ENCODE peak calls at places on chromosomes 16 and 17, in eight cellular contexts. O, G, T, A, E, B, I and M are unnamed samples.

GRCh38 chr17:20955437-20956323 is 87.1 kb downstream of the USP22 start:
- DNase-seq in O (no peak), G (no peak), T (peak; percentile 77), A (peak; percentile 64), E (no peak), B (no peak), I (peak; percentile 57), M (peak; percentile 49)

GRCh38 chr17:6350806-6351205 is 84.1 kb downstream of the AIPL1 start:
- DNase-seq in O (no peak), G (no peak), T (no peak), A (no peak), E (no peak), B (no peak), I (peak; percentile 34), M (no peak)

GRCh38 chr17:18139949-18140348 is 31.4 kb downstream of the MYO15A start:
- DNase-seq in O (no peak), G (no peak), T (no peak), A (peak; percentile 36), E (no peak), B (no peak), I (peak; percentile 80), M (no peak)

GRCh38 chr16:81366316-81366932 is 51.7 kb downstream of the GAN start:
- DNase-seq in O (no peak), G (no peak), T (peak; percentile 42), A (peak; percentile 70), E (no peak), B (no peak), I (no peak), M (no peak)

GRCh38 chr16:15434425-15435215 is at the start of gene BMERB1:
- DNase-seq in O (peak; percentile 35), G (peak; percentile 25), T (peak; percentile 60), A (peak; percentile 82), E (peak; percentile 50), B (peak; percentile 78), I (peak; percentile 89), M (peak; percentile 23)

GRCh38 chr17:10127819-10128375 is 70.5 kb downstream of the GAS7 start:
- DNase-seq in O (peak; percentile 57), G (peak; percentile 28), T (no peak), A (peak; percentile 98), E (peak; percentile 79), B (peak; percentile 82), I (peak; percentile 69), M (no peak)

GRCh38 chr16:75310541-75310940 is 59.1 kb upstream of the BCAR1 start:
- DNase-seq in O (no peak), G (no peak), T (no peak), A (no peak), E (no peak), B (no peak), I (no peak), M (no peak)

GRCh38 chr17:57534863-57535651 is 210.0 kb downstream of the CCDC182 start:
- DNase-seq in O (no peak), G (no peak), T (no peak), A (peak; percentile 35), E (no peak), B (no peak), I (no peak), M (no peak)

GRCh38 chr17:37417852-37418251 is 11.2 kb downstream of the TADA2A start:
- DNase-seq in O (no peak), G (no peak), T (no peak), A (no peak), E (no peak), B (no peak), I (no peak), M (peak; percentile 29)

GRCh38 chr17:8887834-8888703 is 20.6 kb upstream of the PIK3R6 start:
- DNase-seq in O (no peak), G (no peak), T (no peak), A (peak; percentile 60), E (no peak), B (peak; percentile 44), I (peak; percentile 99), M (no peak)

GRCh38 chr16:19844945-19845641 is 39.6 kb downstream of the GPRC5B start:
- DNase-seq in O (no peak), G (no peak), T (no peak), A (peak; percentile 84), E (no peak), B (no peak), I (no peak), M (peak; percentile 58)

GRCh38 chr16:16120382-16121184 is 102.7 kb downstream of the ABCC6 start:
- DNase-seq in O (peak; percentile 38), G (no peak), T (no peak), A (peak; percentile 47), E (peak; percentile 56), B (peak; percentile 66), I (no peak), M (no peak)

GRCh38 chr17:82838386-82839063 is 1.3 kb downstream of the ZNF750 start:
- DNase-seq in O (peak; percentile 80), G (no peak), T (peak; percentile 59), A (peak; percentile 38), E (peak; percentile 90), B (no peak), I (peak; percentile 45), M (no peak)

GRCh38 chr17:17774009-17774881 is 62.5 kb downstream of the SREBF1 start:
- DNase-seq in O (no peak), G (no peak), T (peak; percentile 97), A (peak; percentile 30), E (no peak), B (no peak), I (no peak), M (peak; percentile 90)

GRCh38 chr17:41625602-41626001 is 1.2 kb upstream of the KRT17 start:
- DNase-seq in O (no peak), G (no peak), T (peak; percentile 93), A (peak; percentile 42), E (no peak), B (peak; percentile 42), I (peak; percentile 52), M (peak; percentile 92)

GRCh38 chr17:73029941-73030340 is 62.5 kb downstream of the SLC39A11 start:
- DNase-seq in O (no peak), G (no peak), T (no peak), A (no peak), E (no peak), B (no peak), I (peak; percentile 42), M (no peak)

GRCh38 chr17:81471804-81472456 is 40.7 kb downstream of the ACTG1 start:
- DNase-seq in O (peak; percentile 62), G (no peak), T (peak; percentile 55), A (peak; percentile 28), E (no peak), B (no peak), I (peak; percentile 86), M (no peak)

GRCh38 chr17:44170499-44171201 is at the start of gene ASB16:
- DNase-seq in O (no peak), G (no peak), T (no peak), A (no peak), E (no peak), B (peak; percentile 59), I (peak; percentile 78), M (no peak)

GRCh38 chr17:49836111-49837030 is 11.5 kb downstream of the TAC4 start:
- DNase-seq in O (peak; percentile 71), G (peak; percentile 38), T (no peak), A (peak; percentile 85), E (peak; percentile 58), B (peak; percentile 43), I (no peak), M (no peak)

GRCh38 chr17:83067071-83067717 is 12.2 kb upstream of the METRNL start:
- DNase-seq in O (no peak), G (peak; percentile 0), T (no peak), A (no peak), E (peak; percentile 34), B (no peak), I (peak; percentile 36), M (no peak)

GRCh38 chr16:47493358-47494337 is 32.5 kb downstream of the PHKB start:
- DNase-seq in O (no peak), G (no peak), T (no peak), A (no peak), E (no peak), B (no peak), I (no peak), M (no peak)
- H3K27me3 ChIP-seq in O (no peaks in the 10 kb centered on the region), G (no peaks in the 10 kb centered on the region), T (no peaks in the 10 kb centered on the region), A (no peaks in the 10 kb centered on the region), E (no peaks in the 10 kb centered on the region), B (no peaks in the 10 kb centered on the region), I (no peaks in the 10 kb centered on the region), M (no peaks in the 10 kb centered on the region)

DNA sequence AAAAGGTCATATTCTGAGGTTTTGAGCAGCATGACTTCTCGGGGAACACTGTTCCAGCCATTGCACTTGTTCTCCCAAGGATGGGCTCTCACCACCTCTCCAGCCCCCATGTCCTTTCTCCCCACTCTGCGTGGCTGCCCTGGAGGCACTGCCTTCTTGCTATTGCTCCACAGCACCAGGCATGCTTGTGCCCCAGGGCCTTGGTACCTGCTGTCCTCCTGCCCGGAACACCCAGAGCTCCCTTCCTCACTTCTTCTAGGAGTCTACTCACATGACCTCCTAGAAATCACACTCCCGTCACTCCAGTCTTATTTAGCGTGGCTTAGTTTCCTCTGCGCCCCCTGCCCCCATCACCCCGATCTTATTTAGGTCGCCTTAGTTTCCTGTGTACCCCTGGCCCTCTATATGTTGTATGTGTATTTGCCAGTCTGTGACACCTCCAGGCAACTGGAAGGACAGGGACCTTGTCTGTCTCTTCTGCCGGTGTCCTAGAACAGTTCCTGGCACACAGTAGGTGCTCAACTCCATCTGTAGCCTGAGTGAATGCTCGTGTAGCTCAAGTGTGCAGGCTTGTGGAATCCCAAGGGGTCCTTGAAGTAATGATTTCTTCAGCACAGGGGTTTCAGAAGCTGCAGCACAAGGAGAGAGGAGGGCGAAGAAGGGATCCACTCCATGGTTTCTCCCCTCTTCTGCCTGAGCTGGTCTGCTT is 208.6 kb upstream of the CIBAR2 start:
- DNase-seq in O (no peak), G (no peak), T (no peak), A (no peak), E (no peak), B (no peak), I (no peak), M (no peak)
- H3K27ac ChIP-seq in O (no peak overlapping the region), G (peak overlapping the region; percentile 75), T (no peak overlapping the region), A (no peak overlapping the region), E (peak overlapping the region; percentile 77), B (peak overlapping the region; percentile 75), I (no peak overlapping the region), M (no peak overlapping the region)

DNA sequence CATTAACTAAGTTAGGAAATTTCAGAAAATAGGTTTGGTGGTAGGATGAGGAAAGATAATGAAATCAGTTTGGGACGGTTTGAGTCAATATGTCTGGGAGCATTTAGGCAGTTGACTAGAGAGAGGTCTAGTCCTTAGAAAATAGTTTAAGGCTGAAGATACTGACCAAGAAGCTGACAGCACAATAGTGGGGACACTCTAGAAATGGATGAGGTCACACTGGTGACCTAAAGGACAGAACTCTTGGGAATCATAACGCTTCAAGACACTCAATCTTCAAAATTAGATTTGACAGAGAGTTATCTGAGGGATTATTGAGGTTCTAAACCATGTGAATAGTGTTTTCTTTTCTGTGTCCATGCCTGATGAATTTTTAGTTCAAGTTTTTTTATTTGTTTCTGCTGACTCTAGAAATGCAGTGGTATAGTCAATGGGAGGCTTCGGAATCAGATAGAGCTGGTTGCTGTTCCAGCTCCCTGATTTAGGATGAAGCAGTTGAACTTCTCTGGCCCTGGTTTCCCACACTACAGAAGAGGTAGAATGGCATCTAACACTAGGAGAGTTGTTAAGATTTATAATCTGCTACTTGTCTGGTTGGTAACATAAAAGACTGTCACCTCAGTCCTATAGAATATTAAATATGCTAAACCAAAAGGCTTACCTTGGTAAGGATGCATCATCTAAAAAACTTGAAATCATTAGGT is 29.7 kb downstream of the MMD start:
- DNase-seq in O (no peak), G (no peak), T (no peak), A (no peak), E (no peak), B (no peak), I (no peak), M (no peak)
- H3K27me3 ChIP-seq in O (no peaks in the 10 kb centered on the region), G (no peaks in the 10 kb centered on the region), T (no peaks in the 10 kb centered on the region), A (no peaks in the 10 kb centered on the region), E (no peaks in the 10 kb centered on the region), B (no peaks in the 10 kb centered on the region), I (no peaks in the 10 kb centered on the region), M (no peaks in the 10 kb centered on the region)

GRCh38 chr17:1759529-1759928 is 2.3 kb upstream of the SERPINF1 start:
- DNase-seq in O (no peak), G (no peak), T (peak; percentile 73), A (no peak), E (no peak), B (no peak), I (no peak), M (peak; percentile 58)
- H3K27ac ChIP-seq in O (no peak overlapping the region), G (no peak overlapping the region), T (peak overlapping the region; percentile 6), A (no peak overlapping the region), E (peak overlapping the region; percentile 31), B (no peak overlapping the region), I (no peak overlapping the region), M (peak overlapping the region; percentile 24)